ENCODE peak calls at places on chromosomes 7 and 10, in nine cellular contexts. T, N, K, Z, B, Q, P, X and E are unnamed samples.
A peak's percentile ranks its signal among the peaks of the same experiment; 100 is the strongest.

GRCh38 chr7:87287738-87288341 is 57.6 kb upstream of the CROT start:
- DNase-seq in T (no peak), N (no peak), K (no peak), Z (no peak), B (no peak), Q (no peak), P (no peak), X (no peak), E (no peak)

GRCh38 chr10:83963446-83963845 is 175.9 kb upstream of the GHITM start:
- DNase-seq in T (no peak), N (no peak), K (no peak), Z (no peak), B (no peak), Q (no peak), P (no peak), X (no peak), E (no peak)

GRCh38 chr10:71726673-71727428 is 7.3 kb upstream of the C10orf105 start:
- DNase-seq in T (no peak), N (no peak), K (no peak), Z (no peak), B (peak; percentile 52), Q (no peak), P (no peak), X (peak; percentile 29), E (no peak)

GRCh38 chr10:96614515-96614914 is 27.7 kb upstream of the TM9SF3 start:
- DNase-seq in T (no peak), N (peak; percentile 28), K (no peak), Z (peak; percentile 25), B (no peak), Q (no peak), P (no peak), X (no peak), E (peak; percentile 16)

GRCh38 chr7:33334349-33334748 is 205.0 kb downstream of the BBS9 start:
- DNase-seq in T (peak; percentile 6), N (no peak), K (no peak), Z (peak; percentile 77), B (no peak), Q (no peak), P (peak; percentile 22), X (no peak), E (no peak)

GRCh38 chr7:152522551-152522950 is 86.7 kb upstream of the KMT2C start:
- DNase-seq in T (no peak), N (peak; percentile 73), K (no peak), Z (no peak), B (no peak), Q (peak; percentile 47), P (no peak), X (no peak), E (no peak)

GRCh38 chr10:91642831-91643692 is 10.2 kb upstream of the PPP1R3C start:
- DNase-seq in T (no peak), N (no peak), K (no peak), Z (no peak), B (no peak), Q (no peak), P (no peak), X (no peak), E (no peak)

GRCh38 chr10:21135396-21135973 is 238.4 kb upstream of the NEBL start:
- DNase-seq in T (no peak), N (peak; percentile 43), K (no peak), Z (no peak), B (no peak), Q (no peak), P (no peak), X (no peak), E (no peak)

GRCh38 chr7:1210321-1210978 is 22.2 kb upstream of the UNCX start:
- DNase-seq in T (no peak), N (no peak), K (no peak), Z (no peak), B (no peak), Q (no peak), P (peak; percentile 52), X (no peak), E (no peak)

GRCh38 chr7:46725838-46726237 is 804.8 kb upstream of the IGFBP3 start:
- DNase-seq in T (no peak), N (no peak), K (no peak), Z (no peak), B (no peak), Q (no peak), P (no peak), X (no peak), E (no peak)

GRCh38 chr7:77479536-77480088 is 57.5 kb upstream of the PTPN12 start:
- DNase-seq in T (no peak), N (no peak), K (no peak), Z (peak; percentile 26), B (no peak), Q (no peak), P (no peak), X (no peak), E (peak; percentile 93)

GRCh38 chr7:4134204-4134603 is 547.9 kb upstream of the FOXK1 start:
- DNase-seq in T (no peak), N (no peak), K (no peak), Z (no peak), B (no peak), Q (no peak), P (no peak), X (no peak), E (no peak)

GRCh38 chr7:134703781-134704180 is 57.1 kb downstream of the BPGM start:
- DNase-seq in T (no peak), N (no peak), K (no peak), Z (peak; percentile 56), B (no peak), Q (no peak), P (no peak), X (no peak), E (no peak)

GRCh38 chr7:139594911-139595476 is 71.5 kb downstream of the CLEC2L start:
- DNase-seq in T (no peak), N (no peak), K (no peak), Z (no peak), B (no peak), Q (no peak), P (no peak), X (no peak), E (no peak)

GRCh38 chr7:130112078-130112477 is 41.7 kb downstream of the KLHDC10 start:
- DNase-seq in T (no peak), N (no peak), K (no peak), Z (peak; percentile 3), B (no peak), Q (no peak), P (no peak), X (no peak), E (no peak)

GRCh38 chr10:102208311-102209035 is 17.6 kb upstream of the ELOVL3 start:
- DNase-seq in T (no peak), N (no peak), K (no peak), Z (no peak), B (no peak), Q (no peak), P (no peak), X (no peak), E (no peak)

GRCh38 chr10:94546058-94546595 is 539 bp downstream of the HELLS start:
- DNase-seq in T (peak; percentile 22), N (no peak), K (no peak), Z (peak; percentile 44), B (peak; percentile 24), Q (no peak), P (peak; percentile 28), X (no peak), E (peak; percentile 20)

GRCh38 chr10:132434405-132435005 is 37.5 kb downstream of the PWWP2B start:
- DNase-seq in T (no peak), N (no peak), K (peak; percentile 54), Z (no peak), B (no peak), Q (no peak), P (peak; percentile 81), X (peak; percentile 47), E (no peak)

GRCh38 chr7:70477051-70478010 is 654.6 kb upstream of the GALNT17 start:
- DNase-seq in T (no peak), N (no peak), K (no peak), Z (peak; percentile 56), B (no peak), Q (no peak), P (no peak), X (no peak), E (no peak)

GRCh38 chr10:91034494-91035157 is 113.7 kb upstream of the ANKRD1 start:
- DNase-seq in T (no peak), N (peak; percentile 65), K (no peak), Z (peak; percentile 20), B (no peak), Q (peak; percentile 56), P (peak; percentile 21), X (no peak), E (no peak)

GRCh38 chr10:98299341-98299740 is 31.3 kb upstream of the LOXL4 start:
- DNase-seq in T (peak; percentile 39), N (no peak), K (no peak), Z (peak; percentile 77), B (no peak), Q (no peak), P (no peak), X (no peak), E (no peak)

GRCh38 chr10:5945561-5946418 is 31.6 kb downstream of the IL15RA start:
- DNase-seq in T (peak; percentile 52), N (peak; percentile 40), K (no peak), Z (peak; percentile 66), B (no peak), Q (no peak), P (no peak), X (no peak), E (no peak)

GRCh38 chr10:113047963-113048781 is 98.1 kb downstream of the TCF7L2 start:
- DNase-seq in T (no peak), N (no peak), K (no peak), Z (peak; percentile 79), B (no peak), Q (no peak), P (no peak), X (no peak), E (no peak)

GRCh38 chr7:105971867-105972266 is 8.8 kb downstream of the CDHR3 start:
- DNase-seq in T (no peak), N (no peak), K (no peak), Z (no peak), B (no peak), Q (no peak), P (no peak), X (no peak), E (no peak)

GRCh38 chr7:103690576-103690975 is 244.6 kb upstream of the SLC26A5 start:
- DNase-seq in T (no peak), N (no peak), K (no peak), Z (no peak), B (no peak), Q (no peak), P (no peak), X (no peak), E (no peak)

GRCh38 chr7:158702944-158703343 is 1.7 kb downstream of the NCAPG2 start:
- DNase-seq in T (no peak), N (no peak), K (no peak), Z (no peak), B (no peak), Q (no peak), P (no peak), X (no peak), E (no peak)